ENCODE peak calls at places on chromosomes 13 and 19, in seven cellular contexts. G, H, D, C, O, F and Q are unnamed samples.

GRCh38 chr13:112103260-112103843 is 36.4 kb downstream of the SOX1 start:
- DNase-seq in G (no peak), H (no peak), D (no peak), C (no peak), O (no peak), F (no peak), Q (no peak)

GRCh38 chr13:41148421-41149283 is 16.1 kb upstream of the KBTBD6 start:
- DNase-seq in G (no peak), H (no peak), D (no peak), C (no peak), O (no peak), F (no peak), Q (no peak)

GRCh38 chr13:47886314-47886713 is 114.8 kb downstream of the SUCLA2 start:
- DNase-seq in G (no peak), H (no peak), D (no peak), C (no peak), O (no peak), F (no peak), Q (no peak)

GRCh38 chr19:6213696-6214585 is 65.8 kb downstream of the MLLT1 start:
- DNase-seq in G (no peak), H (no peak), D (no peak), C (no peak), O (no peak), F (no peak), Q (peak)

GRCh38 chr13:24269803-24270202 is 39.6 kb upstream of the C1QTNF9 start:
- DNase-seq in G (no peak), H (no peak), D (peak), C (no peak), O (no peak), F (no peak), Q (no peak)

GRCh38 chr19:33690461-33691427 is 69.0 kb downstream of the CHST8 start:
- DNase-seq in G (no peak), H (no peak), D (no peak), C (no peak), O (no peak), F (no peak), Q (peak)

GRCh38 chr13:78258304-78258703 is 339.7 kb upstream of the EDNRB start:
- DNase-seq in G (no peak), H (no peak), D (no peak), C (no peak), O (no peak), F (no peak), Q (no peak)

GRCh38 chr13:40102854-40103253 is 447.4 kb downstream of the COG6 start:
- DNase-seq in G (no peak), H (no peak), D (peak), C (no peak), O (peak), F (peak), Q (no peak)

GRCh38 chr13:20080377-20081164 is 80.3 kb downstream of the GJA3 start:
- DNase-seq in G (no peak), H (no peak), D (no peak), C (no peak), O (no peak), F (no peak), Q (no peak)

GRCh38 chr19:31255174-31255862 is 93.9 kb downstream of the TSHZ3 start:
- DNase-seq in G (no peak), H (no peak), D (no peak), C (no peak), O (no peak), F (no peak), Q (no peak)

GRCh38 chr13:98972059-98972458 is 5.8 kb downstream of the DOCK9 start:
- DNase-seq in G (no peak), H (no peak), D (no peak), C (no peak), O (peak), F (no peak), Q (no peak)

GRCh38 chr19:8605514-8605913 is 5.0 kb downstream of the ADAMTS10 start:
- DNase-seq in G (no peak), H (no peak), D (no peak), C (no peak), O (no peak), F (no peak), Q (no peak)

GRCh38 chr19:14428882-14429416 is 4.2 kb upstream of the PKN1 start:
- DNase-seq in G (no peak), H (no peak), D (no peak), C (no peak), O (no peak), F (no peak), Q (no peak)

GRCh38 chr13:80259159-80259558 is 81.8 kb downstream of the SPRY2 start:
- DNase-seq in G (no peak), H (no peak), D (no peak), C (no peak), O (no peak), F (no peak), Q (no peak)

GRCh38 chr19:13684021-13684420 is 80.3 kb upstream of the MRI1 start:
- DNase-seq in G (no peak), H (no peak), D (no peak), C (no peak), O (no peak), F (no peak), Q (no peak)

GRCh38 chr19:46339491-46339890 is 7.4 kb upstream of the PPP5C start:
- DNase-seq in G (no peak), H (no peak), D (no peak), C (no peak), O (no peak), F (no peak), Q (no peak)

GRCh38 chr13:38341149-38341692 is 8.4 kb upstream of the UFM1 start:
- DNase-seq in G (no peak), H (no peak), D (no peak), C (no peak), O (no peak), F (no peak), Q (no peak)

GRCh38 chr19:33514885-33515485 is 6.6 kb downstream of the PEPD start:
- DNase-seq in G (no peak), H (no peak), D (peak), C (no peak), O (peak), F (no peak), Q (no peak)

GRCh38 chr19:47389150-47389556 is 30.2 kb downstream of the MEIS3 start:
- DNase-seq in G (no peak), H (no peak), D (no peak), C (no peak), O (no peak), F (no peak), Q (no peak)

GRCh38 chr19:2053601-2054389 is 2.8 kb upstream of the MKNK2 start:
- DNase-seq in G (no peak), H (no peak), D (peak), C (no peak), O (no peak), F (no peak), Q (peak)

GRCh38 chr13:109785141-109785891 is 1.1 kb downstream of the IRS2 start:
- DNase-seq in G (no peak), H (no peak), D (peak), C (peak), O (peak), F (peak), Q (peak)

GRCh38 chr13:58134525-58134924 is 503.0 kb downstream of the PCDH17 start:
- DNase-seq in G (no peak), H (no peak), D (no peak), C (no peak), O (no peak), F (no peak), Q (no peak)

GRCh38 chr19:38023661-38024574 is 116.9 kb downstream of the SIPA1L3 start:
- DNase-seq in G (no peak), H (no peak), D (no peak), C (no peak), O (no peak), F (no peak), Q (no peak)

GRCh38 chr19:42216653-42217521 is 590 bp downstream of the DEDD2 start:
- DNase-seq in G (peak), H (peak), D (no peak), C (no peak), O (peak), F (no peak), Q (peak)

GRCh38 chr19:31015778-31016177 is 333.5 kb downstream of the TSHZ3 start:
- DNase-seq in G (no peak), H (no peak), D (no peak), C (no peak), O (no peak), F (no peak), Q (no peak)

GRCh38 chr13:23500858-23501257 is 67.4 kb upstream of the SACS start:
- DNase-seq in G (no peak), H (no peak), D (peak), C (no peak), O (peak), F (no peak), Q (no peak)

GRCh38 chr19:58037927-58038687 is 4.3 kb downstream of the ZSCAN1 start:
- DNase-seq in G (no peak), H (no peak), D (no peak), C (no peak), O (no peak), F (no peak), Q (peak)

GRCh38 chr19:33467851-33468250 is 53.7 kb downstream of the PEPD start:
- DNase-seq in G (no peak), H (no peak), D (no peak), C (no peak), O (no peak), F (no peak), Q (no peak)

GRCh38 chr13:77904031-77904430 is 14.6 kb downstream of the EDNRB start:
- DNase-seq in G (no peak), H (no peak), D (no peak), C (no peak), O (no peak), F (no peak), Q (no peak)

GRCh38 chr19:54206030-54206830 is 5.6 kb downstream of the RPS9 start:
- DNase-seq in G (no peak), H (no peak), D (no peak), C (no peak), O (no peak), F (no peak), Q (no peak)

GRCh38 chr13:40471911-40472310 is 194.5 kb downstream of the FOXO1 start:
- DNase-seq in G (no peak), H (no peak), D (no peak), C (no peak), O (no peak), F (no peak), Q (no peak)

GRCh38 chr19:4676955-4677731 is 7.0 kb upstream of the MYDGF start:
- DNase-seq in G (peak), H (no peak), D (peak), C (no peak), O (peak), F (peak), Q (peak)

GRCh38 chr19:17172624-17173345 is 42.4 kb upstream of the USE1 start:
- DNase-seq in G (no peak), H (no peak), D (no peak), C (no peak), O (no peak), F (no peak), Q (no peak)